ENCODE peak calls at places on chromosomes 6 and 20, in five cellular contexts. H is Panc1, M is GM23338, I is heart right ventricle, R is prostate gland. T is an unnamed sample.

GRCh38 chr6:37279366-37280134 is 21.6 kb upstream of the TMEM217 start:
- DNase-seq in M (no peak), R (no peak), H (no peak), I (no peak), T (no peak)

GRCh38 chr20:35306931-35307517 is 14.8 kb upstream of the FAM83C start:
- DNase-seq in I (no peak), R (no peak), H (no peak), M (peak), T (no peak)

GRCh38 chr6:151075527-151075926 is 164.2 kb upstream of the AKAP12 start:
- DNase-seq in I (no peak), R (no peak), M (no peak), H (no peak), T (no peak)

GRCh38 chr20:9878096-9878495 is 39.2 kb upstream of the PAK5 start:
- DNase-seq in M (no peak), H (no peak), I (no peak), R (no peak), T (no peak)

GRCh38 chr6:33620584-33621395 is at the start of gene ITPR3:
- DNase-seq in H (no peak), R (peak), M (peak), I (peak), T (no peak)

GRCh38 chr6:83770910-83771309 is 62.0 kb upstream of the SNAP91 start:
- DNase-seq in R (no peak), H (no peak), M (no peak), I (no peak), T (no peak)

GRCh38 chr6:52877168-52877567 is 32.3 kb downstream of the GSTA3 start:
- DNase-seq in R (no peak), M (no peak), H (peak), I (no peak), T (peak)

GRCh38 chr6:2245954-2246863 is 804 bp upstream of the GMDS start:
- DNase-seq in R (peak), I (peak), H (peak), M (peak), T (peak)

GRCh38 chr6:35024601-35025054 is 116.5 kb downstream of the TCP11 start:
- DNase-seq in R (no peak), M (peak), H (peak), I (peak), T (no peak)

GRCh38 chr6:41040101-41040910 is 1.3 kb upstream of the UNC5CL start:
- DNase-seq in R (no peak), H (no peak), I (no peak), M (no peak), T (no peak)

GRCh38 chr6:117409420-117409819 is 16.3 kb downstream of the ROS1 start:
- DNase-seq in I (no peak), R (no peak), M (no peak), H (no peak), T (no peak)

GRCh38 chr6:42978487-42978792 is 541 bp downstream of the PEX6 start:
- DNase-seq in H (no peak), R (no peak), I (peak), M (peak), T (no peak)

GRCh38 chr6:128278876-128279275 is 241.5 kb downstream of the PTPRK start:
- DNase-seq in H (no peak), R (no peak), I (no peak), M (no peak), T (no peak)

GRCh38 chr6:19454296-19454998 is 382.7 kb upstream of the ID4 start:
- DNase-seq in H (no peak), M (no peak), R (no peak), I (no peak), T (no peak)

GRCh38 chr6:32194825-32195651 is 2.6 kb upstream of the GPSM3 start:
- DNase-seq in M (peak), I (no peak), H (no peak), R (no peak), T (no peak)

GRCh38 chr6:47633141-47633540 is 65.2 kb upstream of the ADGRF4 start:
- DNase-seq in R (no peak), H (no peak), I (no peak), M (peak), T (no peak)

GRCh38 chr6:35238843-35239289 is 20.7 kb upstream of the ZNF76 start:
- DNase-seq in R (no peak), M (peak), I (peak), H (no peak), T (no peak)

GRCh38 chr6:29510202-29510601 is 22.4 kb upstream of the MAS1L start:
- DNase-seq in R (no peak), I (no peak), H (no peak), M (peak), T (no peak)

GRCh38 chr20:48686238-48687096 is 141.3 kb downstream of the PREX1 start:
- DNase-seq in H (no peak), I (peak), R (peak), M (no peak), T (no peak)

GRCh38 chr6:113190170-113190569 is 667.0 kb upstream of the MARCKS start:
- DNase-seq in I (no peak), H (no peak), R (no peak), M (peak), T (no peak)

GRCh38 chr20:58718121-58718563 is 25.5 kb downstream of the NPEPL1 start:
- DNase-seq in M (no peak), I (no peak), H (no peak), R (peak), T (no peak)

GRCh38 chr6:97246842-97247241 is 36.2 kb downstream of the MMS22L start:
- DNase-seq in M (no peak), R (no peak), I (no peak), H (no peak), T (no peak)

GRCh38 chr6:168166627-168167026 is 87.6 kb upstream of the FRMD1 start:
- DNase-seq in R (no peak), I (no peak), M (no peak), H (no peak), T (no peak)

GRCh38 chr6:152309648-152310047 is 327.5 kb downstream of the SYNE1 start:
- DNase-seq in H (no peak), M (peak), R (no peak), I (no peak), T (no peak)

GRCh38 chr6:44151348-44152108 is 7.1 kb upstream of the CAPN11 start:
- DNase-seq in H (no peak), I (peak), M (peak), R (peak), T (no peak)

GRCh38 chr6:74492587-74492986 is 713.3 kb downstream of the COL12A1 start:
- DNase-seq in I (no peak), R (no peak), M (no peak), H (no peak), T (no peak)

GRCh38 chr6:170091639-170092579 is 199.0 kb downstream of the DLL1 start:
- DNase-seq in I (no peak), M (no peak), H (no peak), R (no peak), T (no peak)

DNA sequence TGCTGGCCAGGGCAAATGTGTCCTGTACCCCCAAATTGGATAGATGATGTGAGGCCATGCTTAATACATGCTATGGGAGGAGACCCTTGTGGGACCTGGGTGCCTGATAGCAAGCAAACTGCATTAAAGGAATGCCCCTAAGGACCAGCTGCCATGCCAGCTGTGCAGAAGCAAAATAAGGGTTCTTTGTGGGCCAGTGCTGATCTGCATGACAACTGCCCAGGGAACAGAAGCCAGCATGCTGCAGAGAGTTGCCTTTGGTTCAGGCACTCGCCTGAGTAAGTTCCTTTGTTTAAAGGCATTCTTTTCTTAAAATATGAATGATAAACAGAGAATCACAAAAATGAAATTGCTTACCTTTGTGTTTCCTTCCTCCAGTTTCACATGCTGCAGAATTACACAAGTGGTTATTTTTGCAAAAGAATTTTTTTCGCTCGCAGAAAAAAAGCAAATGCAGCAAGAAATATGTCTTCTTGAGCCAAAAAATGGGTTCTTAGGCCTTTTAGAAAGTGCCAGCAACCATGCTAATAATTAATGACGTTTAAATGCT is 6.9 kb upstream of the SYNDIG1 start:
- DNase-seq in R (no peak), M (peak), H (no peak), I (no peak), T (no peak)
- H3K4me3 ChIP-seq in R (no peak), M (no peak), H (no peak), I (no peak), T (no peak)

DNA sequence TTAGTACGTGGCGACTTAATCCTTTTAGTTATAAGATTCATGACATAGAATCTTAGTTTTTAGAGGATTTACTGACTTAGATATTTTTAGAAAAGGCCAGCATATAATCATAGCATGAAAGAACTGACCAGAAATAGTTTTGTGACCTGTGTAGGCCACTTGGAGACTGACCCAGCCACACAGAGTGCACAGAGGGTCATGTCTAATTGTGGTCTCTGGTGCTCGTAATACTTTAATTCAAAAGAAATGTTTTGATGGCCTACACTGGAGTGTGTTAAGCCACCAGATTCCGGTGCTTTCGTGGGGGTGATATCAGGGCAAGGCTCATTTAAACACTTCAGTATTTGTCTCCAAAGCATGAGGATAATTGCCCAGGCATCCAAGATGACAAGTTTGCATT is 11.4 kb downstream of the PCMTD2 start:
- DNase-seq in H (no peak), R (no peak), M (no peak), I (no peak), T (no peak)
- H3K27ac ChIP-seq in H (no peak), R (no peak), M (no peak), I (peak), T (no peak)

DNA sequence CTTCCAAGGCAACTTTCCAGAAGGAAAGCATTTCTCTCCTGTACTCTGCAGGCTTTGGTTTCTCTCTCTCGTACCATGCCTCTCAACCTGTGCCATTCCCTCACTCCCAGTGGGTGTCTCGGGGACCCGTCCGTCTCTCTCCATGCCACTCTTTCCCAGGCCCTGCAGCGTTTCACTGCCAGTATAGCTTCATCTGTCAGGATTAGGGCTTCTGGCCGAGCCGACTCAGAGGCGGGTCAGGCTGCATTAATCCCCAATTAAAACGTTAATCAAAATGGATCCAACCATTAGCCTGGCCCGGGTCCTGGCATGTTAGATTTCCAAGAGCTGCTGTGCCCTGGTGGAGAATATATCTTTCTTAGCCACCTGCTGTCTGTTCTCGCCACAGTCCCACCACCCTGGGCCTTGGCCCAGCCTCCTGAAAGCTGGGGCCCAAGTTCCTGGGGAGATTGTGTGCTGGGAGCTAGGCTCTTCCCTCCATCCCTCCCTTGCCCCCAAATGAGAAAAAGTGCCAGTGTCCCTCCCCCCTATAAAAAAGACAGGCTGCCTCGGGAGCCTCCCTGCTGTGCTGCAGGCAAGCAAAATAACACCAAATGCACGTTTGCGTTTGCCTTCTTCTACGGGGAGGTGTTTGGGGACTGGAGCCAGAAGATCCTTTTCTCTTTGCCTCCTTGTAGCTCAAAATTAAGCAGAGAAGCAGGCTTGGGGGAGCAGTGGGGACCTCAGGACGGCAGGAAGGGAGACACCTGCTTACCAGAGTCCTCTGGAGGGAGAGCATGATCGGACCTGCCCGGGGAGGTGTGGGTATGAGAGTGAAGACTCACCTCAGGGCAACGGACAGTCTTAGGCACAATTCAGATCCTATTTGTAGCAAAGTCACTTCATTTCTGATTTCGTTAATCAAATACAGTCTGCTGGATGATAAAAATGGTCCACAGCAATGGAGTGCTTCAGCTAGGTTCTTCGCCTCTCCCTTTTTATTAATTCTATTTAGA is 3.0 kb downstream of the KCNG1 start:
- DNase-seq in H (no peak), R (no peak), M (no peak), I (no peak), T (no peak)
- H3K4me3 ChIP-seq in H (no peak), R (no peak), M (peak), I (no peak), T (no peak)

DNA sequence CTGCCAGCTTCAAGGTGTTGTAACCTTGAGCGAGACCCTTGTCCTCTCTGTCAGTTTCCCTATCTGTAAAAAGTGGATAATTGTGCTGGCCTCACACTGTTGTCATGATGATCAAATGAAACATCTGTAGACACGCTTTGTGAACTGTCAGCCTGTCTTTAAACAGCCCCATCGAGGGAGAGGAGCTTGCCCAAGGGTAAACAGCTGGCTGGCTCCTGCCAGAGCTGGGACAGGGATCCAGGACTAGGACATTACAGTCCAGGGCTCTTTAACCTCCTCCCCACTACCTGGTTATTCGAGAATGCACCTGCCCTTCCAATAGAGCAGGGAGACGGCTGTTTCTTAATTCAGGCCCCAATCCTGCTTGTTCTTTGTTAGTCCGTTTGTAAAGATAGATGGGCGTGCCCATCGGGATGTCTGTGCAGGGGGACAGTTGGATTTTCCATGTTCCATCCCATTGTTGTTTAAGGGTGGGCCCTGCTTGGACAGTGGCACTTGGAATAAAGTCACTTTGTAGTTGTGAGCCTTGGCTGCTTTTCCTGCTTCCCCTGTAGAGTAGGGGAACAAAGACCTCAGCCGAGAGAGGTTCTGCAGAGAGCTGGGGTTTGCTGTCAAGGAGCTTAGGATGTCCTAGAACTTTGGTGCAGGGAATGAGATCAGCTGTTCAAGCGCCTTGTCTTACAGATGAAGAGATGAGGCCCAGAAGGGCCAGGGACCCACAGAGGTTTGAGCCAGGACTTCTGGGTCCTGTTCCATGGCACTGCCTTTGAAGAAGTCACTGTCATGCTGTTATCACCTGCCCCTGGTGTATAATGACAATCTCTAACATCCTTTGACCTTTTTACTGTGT is 77.9 kb upstream of the MYL9 start:
- DNase-seq in R (no peak), M (no peak), H (no peak), I (no peak), T (no peak)
- H3K27ac ChIP-seq in R (peak), M (no peak), H (peak), I (peak), T (peak)

GRCh38 chr20:21521596-21522478 is 8.0 kb upstream of the NKX2-2 start:
- DNase-seq in R (no peak), M (peak), I (no peak), H (no peak), T (no peak)
- H3K4me3 ChIP-seq in R (no peak), M (peak), I (no peak), H (peak), T (no peak)

GRCh38 chr6:79946242-79946641 is 1.1 kb downstream of the ELOVL4 start:
- DNase-seq in I (no peak), R (no peak), H (no peak), M (peak), T (no peak)

GRCh38 chr6:79946773-79947190 is 571 bp downstream of the ELOVL4 start:
- DNase-seq in R (peak), I (no peak), M (peak), H (no peak), T (no peak)

GRCh38 chr6:79943133-79943532 is 4.2 kb downstream of the ELOVL4 start:
- DNase-seq in H (no peak), I (no peak), M (peak), R (no peak), T (no peak)

GRCh38 chr6:79949235-79949634 is 1.9 kb upstream of the ELOVL4 start:
- DNase-seq in H (peak), I (no peak), M (peak), R (peak), T (peak)

DNA sequence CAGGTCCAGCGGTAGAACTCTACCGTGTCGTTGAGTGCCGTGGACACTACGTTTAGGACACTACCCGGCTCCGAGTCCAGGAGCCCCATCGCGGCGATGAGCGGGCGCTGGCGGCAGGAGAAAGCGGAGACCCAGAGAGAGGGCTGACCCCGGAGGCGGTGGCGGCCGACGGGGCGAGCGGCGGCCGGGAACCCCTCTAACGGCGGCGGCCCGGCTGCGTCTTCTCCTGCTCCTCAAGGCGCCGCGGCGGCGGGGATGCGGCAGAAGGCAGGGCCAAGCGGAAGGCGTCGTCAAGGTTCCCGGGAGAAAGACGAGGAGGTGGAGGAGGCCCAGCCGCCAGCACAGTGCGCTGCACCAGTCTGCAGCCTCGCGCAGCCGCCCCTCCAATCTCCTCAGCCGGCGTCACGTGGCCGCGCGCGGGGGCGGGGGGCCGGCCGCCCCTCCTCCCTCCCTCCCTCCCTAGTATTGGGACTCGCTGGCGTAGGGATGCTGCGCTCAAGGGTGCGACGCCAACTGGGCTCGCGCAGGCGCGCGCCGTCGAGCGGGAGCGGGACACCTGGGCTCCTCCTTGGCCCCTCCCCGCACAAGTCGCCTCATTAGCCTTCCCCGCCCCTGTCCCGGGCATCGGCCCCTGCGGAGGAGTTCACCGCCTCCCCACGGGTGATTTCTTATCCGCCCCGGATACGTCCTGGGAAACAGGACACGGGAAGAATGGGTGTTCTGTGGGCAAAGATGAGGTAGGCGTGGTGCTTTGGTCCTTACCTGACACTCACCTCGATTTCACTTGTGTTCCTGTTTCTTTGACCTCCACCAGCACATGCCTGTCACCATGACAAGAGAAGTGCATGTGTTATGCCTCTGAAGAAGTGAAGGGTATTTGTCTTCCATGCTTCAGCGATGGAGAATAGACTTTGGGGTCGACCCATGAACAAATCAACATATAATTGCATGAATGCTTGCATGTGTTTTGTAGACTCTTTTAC is at the start of gene ELOVL4:
- DNase-seq in H (no peak), M (peak), R (peak), I (peak), T (peak)
- H3K27ac ChIP-seq in H (no peak), M (no peak), R (peak), I (no peak), T (peak)

GRCh38 chr20:25859649-25860530 is 163.2 kb upstream of the ZNF337 start:
- DNase-seq in H (no peak), R (peak), I (peak), M (peak), T (no peak)
- H3K4me3 ChIP-seq in H (peak), R (no peak), I (no peak), M (no peak), T (no peak)